ENCODE peak calls at places on chromosomes 16 and 17, in five cellular contexts. One of them, this sample, is unnamed.

GRCh38 chr17:82121660-82122629 is 23.9 kb upstream of the FASN start:
- DNase-seq in AG04449: no peak
- DNase-seq in CD8-positive, alpha-beta T cell: no peak
- DNase-seq in RWPE1: no peak
- DNase-seq in cardiac fibroblast: no peak
- DNase-seq in this sample: no peak

GRCh38 chr17:48612456-48612853 is 1.6 kb upstream of the HOXB7 start:
- DNase-seq in CD8-positive, alpha-beta T cell: no peak
- DNase-seq in AG04449: no peak
- DNase-seq in RWPE1: no peak
- DNase-seq in cardiac fibroblast: no peak
- DNase-seq in this sample: no peak

GRCh38 chr17:65542595-65542994 is 18.9 kb downstream of the AXIN2 start:
- DNase-seq in AG04449: no peak
- DNase-seq in CD8-positive, alpha-beta T cell: no peak
- DNase-seq in cardiac fibroblast: no peak
- DNase-seq in RWPE1: no peak
- DNase-seq in this sample: no peak

GRCh38 chr16:81738831-81739496 is 40.1 kb upstream of the PLCG2 start:
- DNase-seq in RWPE1: no peak
- DNase-seq in AG04449: no peak
- DNase-seq in CD8-positive, alpha-beta T cell: no peak
- DNase-seq in cardiac fibroblast: no peak
- DNase-seq in this sample: no peak

GRCh38 chr16:85330694-85331188 is 218.5 kb upstream of the CIBAR2 start:
- DNase-seq in CD8-positive, alpha-beta T cell: no peak
- DNase-seq in RWPE1: peak; percentile 61
- DNase-seq in cardiac fibroblast: peak; percentile 80
- DNase-seq in AG04449: peak; percentile 52
- DNase-seq in this sample: peak; percentile 92

GRCh38 chr17:47197821-47198220 is 8.7 kb upstream of the CDC27 start:
- DNase-seq in RWPE1: no peak
- DNase-seq in CD8-positive, alpha-beta T cell: no peak
- DNase-seq in AG04449: no peak
- DNase-seq in cardiac fibroblast: no peak
- DNase-seq in this sample: no peak

GRCh38 chr17:15233022-15233805 is 31.9 kb downstream of the PMP22 start:
- DNase-seq in AG04449: peak; percentile 31
- DNase-seq in cardiac fibroblast: peak; percentile 73
- DNase-seq in RWPE1: peak; percentile 42
- DNase-seq in CD8-positive, alpha-beta T cell: no peak
- DNase-seq in this sample: peak; percentile 50

GRCh38 chr16:73056911-73057310 is 9.0 kb upstream of the ZFHX3 start:
- DNase-seq in cardiac fibroblast: no peak
- DNase-seq in AG04449: no peak
- DNase-seq in CD8-positive, alpha-beta T cell: no peak
- DNase-seq in RWPE1: no peak
- DNase-seq in this sample: peak; percentile 52

GRCh38 chr16:65002265-65002664 is 119.6 kb downstream of the CDH11 start:
- DNase-seq in AG04449: peak; percentile 77
- DNase-seq in CD8-positive, alpha-beta T cell: no peak
- DNase-seq in cardiac fibroblast: peak; percentile 84
- DNase-seq in RWPE1: no peak
- DNase-seq in this sample: peak; percentile 88

GRCh38 chr17:43723697-43724359 is 34.8 kb downstream of the SOST start:
- DNase-seq in RWPE1: peak; percentile 48
- DNase-seq in AG04449: no peak
- DNase-seq in cardiac fibroblast: peak; percentile 89
- DNase-seq in CD8-positive, alpha-beta T cell: no peak
- DNase-seq in this sample: peak; percentile 66

GRCh38 chr17:28612936-28613872 is 781 bp downstream of the RSKR start:
- DNase-seq in AG04449: no peak
- DNase-seq in CD8-positive, alpha-beta T cell: no peak
- DNase-seq in RWPE1: no peak
- DNase-seq in cardiac fibroblast: peak; percentile 49
- DNase-seq in this sample: peak; percentile 39

GRCh38 chr16:87409153-87409552 is 17.0 kb downstream of the MAP1LC3B start:
- DNase-seq in cardiac fibroblast: no peak
- DNase-seq in CD8-positive, alpha-beta T cell: no peak
- DNase-seq in RWPE1: no peak
- DNase-seq in AG04449: no peak
- DNase-seq in this sample: no peak

GRCh38 chr17:65402513-65403086 is 158.8 kb downstream of the AXIN2 start:
- DNase-seq in RWPE1: no peak
- DNase-seq in cardiac fibroblast: no peak
- DNase-seq in CD8-positive, alpha-beta T cell: no peak
- DNase-seq in AG04449: no peak
- DNase-seq in this sample: no peak

GRCh38 chr16:74463888-74464287 is 42.6 kb upstream of the CLEC18B start:
- DNase-seq in cardiac fibroblast: no peak
- DNase-seq in CD8-positive, alpha-beta T cell: no peak
- DNase-seq in RWPE1: no peak
- DNase-seq in AG04449: no peak
- DNase-seq in this sample: no peak

GRCh38 chr17:9801505-9801904 is 10.1 kb upstream of the DHRS7C start:
- DNase-seq in cardiac fibroblast: no peak
- DNase-seq in RWPE1: no peak
- DNase-seq in AG04449: no peak
- DNase-seq in CD8-positive, alpha-beta T cell: no peak
- DNase-seq in this sample: no peak

GRCh38 chr16:81894592-81894991 is 115.5 kb downstream of the PLCG2 start:
- DNase-seq in CD8-positive, alpha-beta T cell: no peak
- DNase-seq in RWPE1: no peak
- DNase-seq in AG04449: no peak
- DNase-seq in cardiac fibroblast: no peak
- DNase-seq in this sample: no peak

GRCh38 chr16:72149676-72150464 is 22.1 kb downstream of the PMFBP1 start:
- DNase-seq in RWPE1: no peak
- DNase-seq in CD8-positive, alpha-beta T cell: no peak
- DNase-seq in cardiac fibroblast: no peak
- DNase-seq in AG04449: no peak
- DNase-seq in this sample: no peak

GRCh38 chr17:21287703-21288449 is 3.4 kb downstream of the MAP2K3 start:
- DNase-seq in CD8-positive, alpha-beta T cell: peak; percentile 89
- DNase-seq in RWPE1: peak; percentile 91
- DNase-seq in AG04449: peak; percentile 87
- DNase-seq in cardiac fibroblast: peak; percentile 97
- DNase-seq in this sample: peak; percentile 97

GRCh38 chr16:87713469-87714229 is 52.1 kb downstream of the KLHDC4 start:
- DNase-seq in AG04449: no peak
- DNase-seq in RWPE1: no peak
- DNase-seq in CD8-positive, alpha-beta T cell: peak; percentile 36
- DNase-seq in cardiac fibroblast: no peak
- DNase-seq in this sample: no peak

DNA sequence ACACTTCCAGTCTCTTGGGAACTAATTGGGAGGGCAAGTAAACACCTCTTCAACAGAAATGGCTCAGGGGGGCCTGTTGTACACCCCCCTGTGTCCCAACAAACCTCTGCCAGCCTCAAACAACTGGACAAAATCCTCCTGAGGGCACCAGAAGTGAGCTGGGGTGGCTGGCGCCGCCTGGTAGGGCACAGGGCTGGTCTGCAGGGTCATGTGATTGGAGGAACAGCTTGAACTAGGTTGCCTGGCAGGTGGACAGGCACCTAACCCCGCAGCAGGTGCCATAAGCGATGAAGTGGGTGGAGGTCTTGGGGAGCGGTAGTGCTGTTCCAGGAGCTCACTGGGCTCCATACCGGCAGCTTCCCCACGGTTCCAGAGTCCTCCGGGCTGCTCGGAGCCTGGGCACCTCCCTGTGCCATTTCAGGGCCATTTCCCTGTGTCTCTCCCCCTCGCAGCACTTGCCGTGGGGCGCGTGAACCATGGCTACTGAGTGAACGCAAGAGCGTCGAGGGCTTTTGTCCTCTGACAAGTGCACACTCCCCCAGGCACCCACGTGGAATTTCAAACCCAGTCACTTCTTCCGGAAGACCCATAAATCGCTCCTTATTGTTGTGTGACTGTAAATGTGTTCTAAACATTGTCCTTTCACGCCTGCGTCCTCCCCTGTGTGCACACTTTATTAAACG is 101.5 kb downstream of the SEC14L1 start:
- DNase-seq in cardiac fibroblast: no peak
- DNase-seq in AG04449: no peak
- DNase-seq in RWPE1: no peak
- DNase-seq in CD8-positive, alpha-beta T cell: no peak
- DNase-seq in this sample: no peak
- TF ChIP-seq CTCF in cardiac fibroblast: no peak
- TF ChIP-seq CTCF in AG04449: no peak
- TF ChIP-seq CTCF in RWPE1: no peak
- TF ChIP-seq CTCF in CD8-positive, alpha-beta T cell: no peak
- TF ChIP-seq CTCF in this sample: no peak

DNA sequence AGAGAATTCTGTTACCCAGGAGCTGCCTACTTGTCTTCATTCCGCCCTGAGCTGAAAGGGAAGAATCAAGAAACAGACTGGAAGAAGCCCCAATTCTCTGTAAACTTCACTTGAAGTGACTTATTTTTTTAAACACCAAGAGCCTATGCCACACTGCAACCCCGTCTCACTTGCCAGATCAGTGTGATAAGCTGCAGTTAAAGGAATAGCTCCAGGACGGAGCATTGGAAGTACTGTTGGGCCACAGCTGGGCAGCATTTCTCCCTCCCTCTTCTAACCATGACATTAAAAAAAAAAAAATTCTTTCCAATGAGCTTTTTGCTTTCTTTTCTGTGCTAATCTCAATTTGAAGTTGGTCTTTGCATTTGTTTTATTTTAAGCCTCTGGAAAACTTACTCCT is 149.7 kb upstream of the DYNLRB2 start:
- DNase-seq in CD8-positive, alpha-beta T cell: no peak
- DNase-seq in RWPE1: no peak
- DNase-seq in cardiac fibroblast: no peak
- DNase-seq in AG04449: no peak
- DNase-seq in this sample: no peak
- TF ChIP-seq CTCF in CD8-positive, alpha-beta T cell: no peak
- TF ChIP-seq CTCF in RWPE1: no peak
- TF ChIP-seq CTCF in cardiac fibroblast: no peak
- TF ChIP-seq CTCF in AG04449: no peak
- TF ChIP-seq CTCF in this sample: no peak

GRCh38 chr17:37527249-37527851 is 37.7 kb downstream of the DUSP14 start:
- DNase-seq in RWPE1: peak; percentile 66
- DNase-seq in AG04449: no peak
- DNase-seq in CD8-positive, alpha-beta T cell: no peak
- DNase-seq in cardiac fibroblast: peak; percentile 70
- DNase-seq in this sample: peak; percentile 65
- TF ChIP-seq CTCF in RWPE1: peak; percentile 81
- TF ChIP-seq CTCF in AG04449: peak; percentile 67
- TF ChIP-seq CTCF in CD8-positive, alpha-beta T cell: peak; percentile 66
- TF ChIP-seq CTCF in cardiac fibroblast: peak; percentile 72
- TF ChIP-seq CTCF in this sample: peak; percentile 75

DNA sequence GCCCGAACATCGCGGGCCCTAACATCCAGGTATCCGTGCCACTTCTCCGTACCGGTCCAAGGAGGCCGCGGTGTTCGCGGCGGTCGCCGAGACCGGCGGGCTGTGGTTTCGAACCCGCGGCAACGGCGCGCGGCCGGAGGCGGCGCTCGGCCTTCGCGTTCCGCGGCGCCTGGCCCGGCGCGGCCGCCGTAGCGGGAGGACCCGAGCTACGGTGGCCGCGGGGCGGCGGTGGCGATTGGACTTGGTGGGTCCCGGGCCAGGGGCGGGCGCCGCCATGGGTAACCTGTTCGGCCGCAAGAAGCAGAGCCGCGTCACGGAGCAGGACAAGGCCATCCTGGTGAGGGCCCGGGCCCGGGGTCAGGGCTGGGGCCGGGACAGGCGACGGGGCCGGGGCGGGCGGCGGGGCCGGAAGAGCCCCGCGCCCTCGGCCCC is at the start of gene CHMP6:
- DNase-seq in CD8-positive, alpha-beta T cell: peak; percentile 48
- DNase-seq in cardiac fibroblast: peak; percentile 71
- DNase-seq in RWPE1: peak; percentile 59
- DNase-seq in AG04449: no peak
- DNase-seq in this sample: peak; percentile 67
- TF ChIP-seq CTCF in CD8-positive, alpha-beta T cell: no peak
- TF ChIP-seq CTCF in cardiac fibroblast: no peak
- TF ChIP-seq CTCF in RWPE1: peak; percentile 26
- TF ChIP-seq CTCF in AG04449: no peak
- TF ChIP-seq CTCF in this sample: peak; percentile 25

DNA sequence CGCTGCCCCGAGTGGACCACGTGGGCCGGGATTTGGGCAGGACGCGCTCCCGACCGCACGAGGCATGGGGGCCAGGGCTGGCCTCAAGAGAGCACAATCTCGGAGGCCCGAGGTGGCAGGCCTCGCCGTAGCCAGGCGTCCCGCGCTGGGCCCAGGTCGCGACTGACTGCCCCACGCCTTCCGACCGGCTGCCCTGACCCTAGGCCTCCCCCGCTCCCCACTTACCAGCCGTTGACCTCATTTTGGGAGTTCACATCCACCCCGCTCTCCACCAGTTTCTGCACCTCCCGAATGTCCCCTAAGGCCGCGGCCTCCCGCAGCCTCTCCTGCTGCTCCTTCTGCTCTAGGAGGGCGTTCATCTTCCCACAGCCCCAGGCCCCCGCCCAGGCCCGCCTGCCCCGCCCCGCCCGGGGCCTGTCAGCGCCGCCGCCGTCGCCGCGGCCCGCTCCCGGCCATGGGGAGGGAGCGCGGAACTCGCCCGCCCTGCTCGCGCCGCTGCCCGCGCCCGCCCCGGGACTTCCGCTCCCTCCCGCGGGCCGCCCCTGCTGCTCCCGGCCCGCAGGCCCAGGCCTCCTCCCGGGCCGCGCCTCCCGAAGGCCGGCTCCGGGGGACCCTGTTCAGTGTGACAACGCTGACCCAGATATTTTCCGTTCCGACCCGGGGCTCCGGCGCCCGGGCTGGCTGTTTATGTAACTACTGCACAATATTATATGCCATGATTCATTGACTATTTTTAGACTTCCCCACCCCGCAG is at the start of gene ANKRD40:
- DNase-seq in RWPE1: peak; percentile 92
- DNase-seq in cardiac fibroblast: peak; percentile 96
- DNase-seq in CD8-positive, alpha-beta T cell: peak; percentile 80
- DNase-seq in AG04449: peak; percentile 70
- DNase-seq in this sample: peak; percentile 94
- TF ChIP-seq CTCF in RWPE1: no peak
- TF ChIP-seq CTCF in cardiac fibroblast: no peak
- TF ChIP-seq CTCF in CD8-positive, alpha-beta T cell: no peak
- TF ChIP-seq CTCF in AG04449: no peak
- TF ChIP-seq CTCF in this sample: no peak

DNA sequence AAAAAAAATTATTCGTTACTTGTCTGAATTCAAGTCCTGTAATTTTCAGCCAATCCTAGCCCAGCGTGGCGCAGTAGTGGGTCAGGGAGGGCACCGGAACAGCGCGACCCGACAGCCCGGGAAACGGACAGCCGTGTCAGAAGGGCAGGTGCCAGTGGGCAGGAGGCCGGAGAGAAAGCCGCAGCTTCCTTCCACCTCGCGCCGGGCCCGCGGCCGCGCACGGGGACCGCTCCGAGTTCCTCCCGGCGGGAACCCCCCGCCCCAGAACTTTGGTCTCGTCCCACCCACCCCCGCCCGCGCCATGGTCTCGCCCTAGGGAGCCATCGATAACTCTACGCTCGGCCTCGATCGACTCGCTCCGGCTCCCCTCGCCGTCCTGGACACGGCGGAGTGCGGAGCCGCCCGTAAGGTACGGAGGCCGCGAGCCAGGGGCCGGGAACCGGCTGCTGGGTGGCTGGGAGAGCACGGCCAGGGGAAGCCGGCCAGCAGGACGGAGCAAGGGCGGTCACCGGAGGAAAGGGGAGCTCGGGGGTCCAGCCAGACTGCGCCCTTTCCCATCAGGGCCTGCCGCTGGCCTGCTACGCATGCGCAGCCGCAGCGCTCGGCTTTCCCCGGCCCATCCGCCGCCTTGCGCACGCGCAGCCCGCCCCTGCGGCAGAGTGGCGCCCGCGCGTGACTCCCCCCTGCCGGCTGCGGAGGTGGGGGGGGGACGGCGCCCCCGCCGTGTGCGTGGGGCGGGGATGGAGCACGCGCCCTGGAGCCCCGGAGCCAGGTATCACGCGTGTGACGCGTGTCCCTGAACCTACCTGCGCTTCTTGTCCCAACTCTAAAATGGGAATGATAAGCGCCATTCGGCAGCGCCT is at the start of gene MLST8:
- DNase-seq in AG04449: no peak
- DNase-seq in cardiac fibroblast: peak; percentile 91
- DNase-seq in RWPE1: peak; percentile 91
- DNase-seq in CD8-positive, alpha-beta T cell: peak; percentile 81
- DNase-seq in this sample: peak; percentile 87
- TF ChIP-seq CTCF in AG04449: no peak
- TF ChIP-seq CTCF in cardiac fibroblast: no peak
- TF ChIP-seq CTCF in RWPE1: no peak
- TF ChIP-seq CTCF in CD8-positive, alpha-beta T cell: no peak
- TF ChIP-seq CTCF in this sample: no peak